ENCODE peak calls at places on chromosome 15, in nine cellular contexts. T is stomach, X is GM12878, E is Peyer's patch, M is adrenal gland, J is fibroblast of lung, B is fibroblast of mammary gland, O is PC-9, A is AG09309. D is an unnamed sample.

GRCh38 chr15:41969851-41970431 is 2.4 kb downstream of the EHD4 start:
- DNase-seq in J (no peak), M (peak), E (peak), X (peak), O (no peak), A (no peak), T (peak), B (no peak), D (no peak)

GRCh38 chr15:31554261-31554660 is 227.6 kb downstream of the KLF13 start:
- DNase-seq in T (no peak), M (peak), E (no peak), J (peak), B (peak), A (peak), O (no peak), X (no peak), D (no peak)

GRCh38 chr15:92232317-92232716 is 161.4 kb upstream of the ST8SIA2 start:
- DNase-seq in M (no peak), J (no peak), B (no peak), O (no peak), X (no peak), E (no peak), A (no peak), T (no peak), D (no peak)

GRCh38 chr15:100170280-100170654 is 171.5 kb downstream of the ADAMTS17 start:
- DNase-seq in J (no peak), B (no peak), A (no peak), T (no peak), X (peak), E (no peak), O (no peak), M (peak), D (no peak)

GRCh38 chr15:81209635-81210034 is 13.0 kb downstream of the IL16 start:
- DNase-seq in T (no peak), O (no peak), M (no peak), X (no peak), E (no peak), A (no peak), J (no peak), B (no peak), D (no peak)

GRCh38 chr15:94164202-94164807 is 67.1 kb upstream of the MCTP2 start:
- DNase-seq in O (no peak), A (no peak), B (peak), T (peak), M (peak), J (peak), X (no peak), E (peak), D (no peak)

GRCh38 chr15:74174966-74175270 is 1.4 kb downstream of the ISLR start:
- DNase-seq in A (no peak), M (peak), J (no peak), B (no peak), E (peak), O (no peak), T (no peak), X (no peak), D (no peak)

GRCh38 chr15:50257924-50258323 is 7.6 kb downstream of the HDC start:
- DNase-seq in O (peak), X (no peak), A (peak), B (peak), M (no peak), J (peak), E (no peak), T (no peak), D (no peak)

GRCh38 chr15:81279621-81280051 is 44.3 kb downstream of the STARD5 start:
- DNase-seq in E (peak), J (no peak), A (no peak), O (no peak), B (no peak), X (no peak), T (no peak), M (no peak), D (no peak)

GRCh38 chr15:79903626-79904025 is 6.8 kb upstream of the MTHFS start:
- DNase-seq in J (no peak), B (no peak), E (no peak), X (no peak), T (no peak), O (no peak), M (no peak), A (no peak), D (no peak)

GRCh38 chr15:75904241-75904631 is 558 bp downstream of the FBXO22 start:
- DNase-seq in E (peak), J (peak), M (peak), A (no peak), O (no peak), X (no peak), T (peak), B (peak), D (no peak)

GRCh38 chr15:39785806-39786205 is 3.2 kb upstream of the FSIP1 start:
- DNase-seq in A (no peak), B (no peak), X (no peak), E (no peak), M (no peak), J (no peak), T (no peak), O (no peak), D (no peak)
- H3K4me3 ChIP-seq in A (no peak), B (no peak), X (no peak), E (no peak), M (no peak), J (no peak), T (no peak), O (no peak), D (no peak)

DNA sequence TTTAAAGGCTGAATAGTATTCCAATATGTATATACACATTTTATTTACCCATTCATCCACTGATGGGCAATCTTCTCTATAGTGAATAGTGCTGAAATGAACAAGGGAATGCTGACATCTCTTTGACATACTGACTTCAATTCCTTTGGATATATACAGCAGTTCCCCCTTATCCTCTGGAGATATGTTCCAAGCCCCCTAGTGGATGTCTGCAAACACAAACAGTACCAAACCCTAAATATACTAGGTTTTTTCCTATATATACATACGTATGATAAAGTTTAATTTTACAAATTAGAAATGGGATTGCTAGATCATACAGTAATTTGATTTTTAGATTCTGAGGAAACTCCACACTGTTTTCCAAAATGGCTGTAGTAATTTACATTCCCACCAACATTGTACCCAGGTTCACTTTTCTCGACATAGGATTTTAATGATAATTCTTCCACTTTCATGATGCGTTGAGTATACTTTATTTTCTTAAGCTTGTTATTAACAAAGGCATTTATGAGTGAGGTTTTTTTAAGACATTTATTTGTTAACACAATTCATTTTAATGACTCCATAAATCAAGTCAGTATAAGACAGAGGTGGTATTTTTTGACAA is 38.2 kb downstream of the VPS13C start:
- DNase-seq in T (no peak), M (no peak), A (no peak), O (no peak), E (no peak), J (no peak), B (peak), X (no peak), D (no peak)
- TF ChIP-seq CTCF in T (no peak), M (peak), A (peak), O (peak), E (peak), J (peak), B (peak), X (peak), D (peak)

DNA sequence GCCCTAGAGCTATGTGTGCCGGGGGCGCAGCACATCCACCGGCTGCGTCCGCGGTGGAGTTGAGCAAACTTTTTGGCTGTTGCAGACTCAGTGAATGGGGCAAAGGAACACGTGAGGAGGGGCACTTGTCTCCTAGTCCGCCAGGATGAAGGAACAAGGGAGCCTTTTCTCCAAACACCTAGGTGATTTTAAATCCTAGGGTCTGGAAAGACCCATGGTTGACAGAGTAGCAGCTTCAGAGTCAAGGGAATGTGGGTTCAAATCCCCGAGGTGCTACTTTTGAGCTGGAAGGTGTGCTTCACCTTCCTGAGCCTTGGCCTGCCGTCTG is 648 bp downstream of the ACAN start:
- DNase-seq in O (no peak), A (no peak), T (no peak), E (no peak), B (no peak), M (no peak), X (no peak), J (no peak), D (no peak)
- H3K4me3 ChIP-seq in O (no peak), A (no peak), T (no peak), E (no peak), B (no peak), M (no peak), X (no peak), J (no peak), D (no peak)

GRCh38 chr15:43799209-43799944 is 643 bp downstream of the SERINC4 start:
- DNase-seq in A (no peak), X (no peak), M (no peak), B (no peak), T (no peak), J (no peak), O (no peak), E (no peak), D (no peak)
- TF ChIP-seq CTCF in A (no peak), X (peak), M (no peak), B (no peak), T (no peak), J (no peak), O (no peak), E (no peak), D (no peak)

DNA sequence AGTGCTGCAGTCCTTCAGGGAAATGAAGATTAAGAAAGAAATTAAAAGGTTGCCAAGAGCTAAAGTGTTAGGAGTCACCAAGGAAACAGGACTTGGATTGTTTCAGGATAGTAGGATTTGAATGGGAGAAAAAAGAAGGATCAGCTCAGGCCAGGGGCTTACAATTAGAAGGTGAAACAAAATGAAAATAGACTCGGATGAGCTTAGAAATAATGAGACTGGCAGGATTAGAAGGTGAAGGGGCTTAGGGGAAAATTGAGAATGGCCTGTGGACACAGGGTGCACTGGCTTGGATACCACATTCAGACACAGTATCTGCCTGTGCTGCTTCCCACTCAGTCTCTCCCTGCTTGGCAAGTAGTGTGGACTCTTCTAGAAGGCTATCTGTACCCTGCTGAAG is 206.1 kb upstream of the ATP10A start:
- DNase-seq in T (no peak), E (no peak), X (no peak), J (no peak), B (no peak), O (no peak), A (no peak), M (no peak), D (no peak)
- H3K4me3 ChIP-seq in T (no peak), E (no peak), X (no peak), J (no peak), B (no peak), O (no peak), A (no peak), M (no peak), D (no peak)